ENCODE peak calls at places on chromosomes 1 and 21, in eight cellular contexts. N is psoas muscle, Z is ovary, Q is PC-3, B is gastrocnemius medialis, S is sigmoid colon, M is left ventricle myocardium inferior, K is heart left ventricle. J is an unnamed sample.

GRCh38 chr1:99956755-99957154 is 13.0 kb upstream of the SLC35A3 start:
- DNase-seq in N (no peak), Z (no peak), Q (no peak), B (no peak), S (no peak), M (no peak), K (no peak), J (no peak)

GRCh38 chr1:221468556-221468955 is 273.3 kb downstream of the DUSP10 start:
- DNase-seq in N (no peak), Z (no peak), Q (no peak), B (no peak), S (no peak), M (no peak), K (no peak), J (no peak)

GRCh38 chr1:8456991-8457390 is 139.1 kb downstream of the SLC45A1 start:
- DNase-seq in N (no peak), Z (no peak), Q (no peak), B (no peak), S (no peak), M (no peak), K (no peak), J (no peak)

GRCh38 chr1:166695115-166695514 is 144.2 kb upstream of the POGK start:
- DNase-seq in N (no peak), Z (no peak), Q (no peak), B (no peak), S (no peak), M (no peak), K (no peak), J (no peak)

GRCh38 chr1:179190861-179191260 is 38.6 kb downstream of the ABL2 start:
- DNase-seq in N (no peak), Z (no peak), Q (no peak), B (no peak), S (no peak), M (no peak), K (peak), J (no peak)

GRCh38 chr1:189851806-189852367 is 625.8 kb downstream of the BRINP3 start:
- DNase-seq in N (no peak), Z (no peak), Q (no peak), B (no peak), S (no peak), M (no peak), K (no peak), J (no peak)

GRCh38 chr1:23613191-23614126 is 54.2 kb upstream of the ID3 start:
- DNase-seq in N (no peak), Z (no peak), Q (no peak), B (no peak), S (no peak), M (no peak), K (no peak), J (no peak)

GRCh38 chr1:226373376-226373775 is 34.5 kb downstream of the PARP1 start:
- DNase-seq in N (no peak), Z (no peak), Q (no peak), B (no peak), S (no peak), M (no peak), K (no peak), J (no peak)

GRCh38 chr21:33514234-33514633 is 22.7 kb upstream of the DNAJC28 start:
- DNase-seq in N (no peak), Z (no peak), Q (no peak), B (no peak), S (no peak), M (no peak), K (no peak), J (no peak)

GRCh38 chr1:93579891-93580290 is 101.7 kb downstream of the BCAR3 start:
- DNase-seq in N (peak), Z (peak), Q (peak), B (peak), S (peak), M (peak), K (peak), J (no peak)

GRCh38 chr21:35256468-35256988 is 207.4 kb upstream of the RUNX1 start:
- DNase-seq in N (peak), Z (peak), Q (peak), B (peak), S (peak), M (peak), K (peak), J (peak)

GRCh38 chr1:164440222-164440621 is 118.8 kb upstream of the PBX1 start:
- DNase-seq in N (no peak), Z (peak), Q (peak), B (peak), S (peak), M (peak), K (peak), J (no peak)

GRCh38 chr1:57599233-57599994 is 175.6 kb upstream of the DAB1 start:
- DNase-seq in N (no peak), Z (no peak), Q (no peak), B (no peak), S (no peak), M (no peak), K (no peak), J (no peak)

GRCh38 chr1:164581762-164582161 is 22.8 kb downstream of the PBX1 start:
- DNase-seq in N (no peak), Z (no peak), Q (no peak), B (no peak), S (no peak), M (no peak), K (no peak), J (no peak)

GRCh38 chr1:11784993-11785769 is 20.6 kb downstream of the MTHFR start:
- DNase-seq in N (peak), Z (peak), Q (peak), B (peak), S (peak), M (peak), K (peak), J (no peak)

GRCh38 chr1:16351994-16352841 is at the start of gene FBXO42:
- DNase-seq in N (peak), Z (peak), Q (peak), B (peak), S (peak), M (peak), K (peak), J (peak)

GRCh38 chr1:215226755-215227154 is 144.2 kb downstream of the KCNK2 start:
- DNase-seq in N (no peak), Z (no peak), Q (peak), B (no peak), S (no peak), M (no peak), K (no peak), J (no peak)

GRCh38 chr1:238652346-238652968 is 733.9 kb upstream of the CHRM3 start:
- DNase-seq in N (no peak), Z (no peak), Q (peak), B (no peak), S (no peak), M (no peak), K (no peak), J (no peak)

GRCh38 chr1:63087966-63088365 is 234.4 kb upstream of the FOXD3 start:
- DNase-seq in N (no peak), Z (no peak), Q (no peak), B (no peak), S (no peak), M (no peak), K (no peak), J (peak)

GRCh38 chr1:87180682-87181081 is 148.0 kb upstream of the LMO4 start:
- DNase-seq in N (no peak), Z (no peak), Q (no peak), B (peak), S (no peak), M (peak), K (no peak), J (no peak)

GRCh38 chr1:168392958-168393357 is 112.3 kb downstream of the TBX19 start:
- DNase-seq in N (no peak), Z (no peak), Q (peak), B (no peak), S (no peak), M (no peak), K (no peak), J (no peak)

GRCh38 chr1:97903626-97904025 is 17.2 kb downstream of the DPYD start:
- DNase-seq in N (no peak), Z (no peak), Q (no peak), B (no peak), S (no peak), M (no peak), K (no peak), J (no peak)

GRCh38 chr21:33901421-33902288 is 13.9 kb downstream of the ATP5PO start:
- DNase-seq in N (peak), Z (no peak), Q (peak), B (peak), S (peak), M (no peak), K (no peak), J (no peak)

GRCh38 chr1:99438656-99439055 is 174.4 kb downstream of the PLPPR4 start:
- DNase-seq in N (no peak), Z (no peak), Q (peak), B (no peak), S (no peak), M (no peak), K (no peak), J (no peak)

GRCh38 chr1:168482106-168482505 is 61.7 kb downstream of the XCL2 start:
- DNase-seq in N (no peak), Z (no peak), Q (no peak), B (no peak), S (no peak), M (no peak), K (no peak), J (no peak)

GRCh38 chr1:6052543-6053205 is 7.0 kb downstream of the KCNAB2 start:
- DNase-seq in N (peak), Z (peak), Q (peak), B (no peak), S (no peak), M (peak), K (peak), J (peak)

GRCh38 chr1:184214128-184214527 is 162.6 kb downstream of the TSEN15 start:
- DNase-seq in N (no peak), Z (no peak), Q (no peak), B (no peak), S (no peak), M (no peak), K (no peak), J (no peak)

GRCh38 chr1:187244623-187245022 is 415.9 kb downstream of the PLA2G4A start:
- DNase-seq in N (no peak), Z (peak), Q (peak), B (no peak), S (no peak), M (no peak), K (no peak), J (no peak)

GRCh38 chr1:201530741-201531521 is 8.0 kb upstream of the NAV1 start:
- DNase-seq in N (peak), Z (peak), Q (peak), B (peak), S (peak), M (peak), K (peak), J (peak)

GRCh38 chr1:115314111-115314510 is 23.9 kb downstream of the NGF start:
- DNase-seq in N (no peak), Z (no peak), Q (no peak), B (no peak), S (peak), M (no peak), K (no peak), J (no peak)

GRCh38 chr1:48362901-48363300 is 109.1 kb downstream of the SPATA6 start:
- DNase-seq in N (no peak), Z (no peak), Q (no peak), B (no peak), S (no peak), M (no peak), K (no peak), J (no peak)

GRCh38 chr1:170729608-170730378 is 65.9 kb downstream of the PRRX1 start:
- DNase-seq in N (peak), Z (no peak), Q (peak), B (peak), S (no peak), M (peak), K (peak), J (no peak)

GRCh38 chr21:42836402-42836666 is 43.0 kb downstream of the WDR4 start:
- DNase-seq in N (no peak), Z (no peak), Q (no peak), B (no peak), S (no peak), M (no peak), K (no peak), J (no peak)

GRCh38 chr1:156926175-156926574 is 5.7 kb downstream of the LRRC71 start:
- DNase-seq in N (peak), Z (no peak), Q (peak), B (peak), S (no peak), M (peak), K (peak), J (no peak)

GRCh38 chr1:37802439-37802838 is 5.2 kb upstream of the C1orf122 start:
- DNase-seq in N (no peak), Z (no peak), Q (no peak), B (no peak), S (no peak), M (no peak), K (no peak), J (no peak)

GRCh38 chr1:32714277-32714676 is 11.7 kb upstream of the SYNC start:
- DNase-seq in N (no peak), Z (no peak), Q (no peak), B (no peak), S (no peak), M (no peak), K (no peak), J (no peak)

GRCh38 chr1:179831852-179832699 is 45.5 kb downstream of the TOR1AIP2 start:
- DNase-seq in N (no peak), Z (no peak), Q (no peak), B (no peak), S (no peak), M (no peak), K (no peak), J (no peak)

GRCh38 chr1:240350910-240351331 is 259.2 kb downstream of the FMN2 start:
- DNase-seq in N (no peak), Z (no peak), Q (peak), B (no peak), S (no peak), M (no peak), K (no peak), J (no peak)

GRCh38 chr1:29590583-29591555 is 354.5 kb downstream of the PTPRU start:
- DNase-seq in N (no peak), Z (no peak), Q (peak), B (no peak), S (no peak), M (no peak), K (no peak), J (no peak)

GRCh38 chr1:91345395-91346005 is 59.1 kb downstream of the HFM1 start:
- DNase-seq in N (no peak), Z (no peak), Q (no peak), B (no peak), S (no peak), M (no peak), K (no peak), J (no peak)
- H3K4me3 ChIP-seq in N (no peak), Z (no peak), Q (no peak), B (no peak), S (no peak), M (no peak), K (no peak), J (no peak)

DNA sequence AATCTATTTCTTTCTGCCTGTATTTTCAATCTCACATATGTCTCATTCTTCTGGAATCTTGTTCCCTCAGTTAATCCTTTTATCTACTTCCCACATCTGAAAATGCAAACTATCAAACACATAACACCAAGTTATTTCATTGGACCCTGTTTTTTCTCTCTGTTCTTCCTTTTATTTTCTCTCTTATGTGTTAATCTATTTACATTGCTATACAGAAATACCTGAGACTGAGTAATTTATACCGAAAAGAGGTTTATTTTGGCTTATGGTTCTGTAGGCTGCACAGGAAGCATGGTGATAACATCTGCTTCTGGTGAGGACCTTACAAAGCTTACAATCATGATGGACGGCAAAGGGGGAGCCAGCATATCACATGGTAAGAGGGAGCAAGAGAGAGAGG is 247.6 kb downstream of the TGFB2 start:
- DNase-seq in N (no peak), Z (no peak), Q (peak), B (no peak), S (no peak), M (no peak), K (no peak), J (no peak)
- H3K27ac ChIP-seq in N (no peak), Z (no peak), Q (peak), B (no peak), S (no peak), M (no peak), K (no peak), J (no peak)

GRCh38 chr1:47031585-47031984 is 8.1 kb downstream of the CYP4X1 start:
- DNase-seq in N (peak), Z (no peak), Q (no peak), B (peak), S (no peak), M (no peak), K (peak), J (no peak)
- H3K4me3 ChIP-seq in N (no peak), Z (no peak), Q (no peak), B (no peak), S (no peak), M (no peak), K (no peak), J (no peak)

DNA sequence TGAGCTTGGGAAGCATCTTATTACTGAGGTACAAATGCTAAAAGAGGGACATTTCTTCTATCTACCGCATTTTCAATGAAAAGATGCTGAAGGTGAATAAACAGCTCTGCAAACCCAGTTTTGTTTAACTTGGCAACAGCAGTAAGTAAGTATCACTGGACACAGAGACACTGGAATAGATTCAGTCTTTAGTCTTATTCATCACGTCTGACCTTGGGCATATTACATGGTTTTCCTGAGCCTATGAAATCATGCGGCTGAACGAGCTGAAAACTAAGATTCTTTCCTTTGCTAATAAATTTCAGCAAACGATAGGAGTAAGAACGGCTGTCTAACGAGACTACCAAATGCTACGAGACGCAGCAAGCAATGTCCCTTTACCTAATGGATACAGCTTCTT is 207.4 kb downstream of the GABPA start:
- DNase-seq in N (no peak), Z (no peak), Q (no peak), B (no peak), S (no peak), M (no peak), K (no peak), J (no peak)
- H3K27ac ChIP-seq in N (no peak), Z (peak), Q (no peak), B (no peak), S (no peak), M (no peak), K (peak), J (peak)

GRCh38 chr1:234999513-234999940 is 129.1 kb downstream of the TOMM20 start:
- DNase-seq in N (no peak), Z (no peak), Q (no peak), B (peak), S (peak), M (no peak), K (no peak), J (no peak)

GRCh38 chr1:234996245-234996757 is 132.3 kb downstream of the TOMM20 start:
- DNase-seq in N (no peak), Z (no peak), Q (no peak), B (no peak), S (peak), M (no peak), K (no peak), J (no peak)

GRCh38 chr1:234998174-234998741 is 130.4 kb downstream of the TOMM20 start:
- DNase-seq in N (peak), Z (no peak), Q (peak), B (peak), S (peak), M (peak), K (peak), J (no peak)

GRCh38 chr1:234994411-234995295 is 134.0 kb downstream of the TOMM20 start:
- DNase-seq in N (no peak), Z (no peak), Q (no peak), B (no peak), S (peak), M (no peak), K (no peak), J (no peak)

GRCh38 chr1:234997201-234998173 is 131.2 kb downstream of the TOMM20 start:
- DNase-seq in N (peak), Z (peak), Q (peak), B (peak), S (peak), M (peak), K (peak), J (peak)
- H3K4me3 ChIP-seq in N (peak), Z (no peak), Q (peak), B (peak), S (no peak), M (peak), K (peak), J (peak)

GRCh38 chr1:26998319-26999300 is 5.1 kb downstream of the TRNP1 start:
- DNase-seq in N (no peak), Z (no peak), Q (peak), B (no peak), S (no peak), M (no peak), K (no peak), J (no peak)
- H3K27ac ChIP-seq in N (no peak), Z (no peak), Q (peak), B (peak), S (peak), M (peak), K (peak), J (no peak)

DNA sequence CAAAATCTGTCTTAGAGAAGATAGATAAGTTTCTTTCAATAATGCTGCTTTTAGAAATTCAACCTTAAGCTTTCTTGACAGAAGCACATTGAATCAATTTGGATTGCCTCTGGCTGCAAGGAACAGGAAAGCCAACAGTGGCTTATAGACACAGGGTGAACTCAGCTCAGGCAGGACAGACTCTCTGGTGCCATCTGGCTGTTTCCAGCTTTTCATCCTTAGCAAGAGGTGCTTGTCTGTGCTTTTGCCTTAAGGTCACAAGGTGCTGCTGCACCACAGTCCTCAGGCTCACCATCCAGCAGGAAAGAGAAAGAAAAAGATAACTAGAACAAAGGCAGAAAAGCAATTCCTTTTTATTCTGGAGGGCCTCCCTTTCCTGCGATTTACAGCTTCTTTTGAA is 93.7 kb upstream of the ETS2 start:
- DNase-seq in N (no peak), Z (no peak), Q (peak), B (no peak), S (no peak), M (no peak), K (peak), J (no peak)
- H3K4me3 ChIP-seq in N (no peak), Z (no peak), Q (no peak), B (no peak), S (no peak), M (no peak), K (no peak), J (no peak)

DNA sequence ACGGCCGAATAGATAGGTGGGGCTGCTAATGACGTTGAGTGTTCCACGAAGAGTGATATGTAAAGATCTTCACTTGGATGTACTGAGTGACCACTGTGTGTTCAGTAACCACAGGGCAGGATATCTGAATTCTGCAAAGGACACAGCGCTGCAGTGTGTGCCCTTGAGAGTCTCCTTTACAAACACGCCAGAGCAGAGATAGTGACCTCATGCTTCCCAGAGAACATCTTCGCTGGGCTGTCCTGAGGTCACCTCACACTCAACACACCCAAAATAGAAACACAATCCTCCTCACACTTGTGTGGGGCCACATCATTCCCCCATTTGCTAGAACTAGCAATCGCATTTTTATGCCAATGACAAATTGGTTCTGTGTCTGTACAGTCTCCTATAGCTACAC is 140.1 kb upstream of the NRIP1 start:
- DNase-seq in N (no peak), Z (no peak), Q (no peak), B (no peak), S (no peak), M (no peak), K (peak), J (no peak)
- H3K27ac ChIP-seq in N (no peak), Z (no peak), Q (no peak), B (no peak), S (no peak), M (peak), K (peak), J (no peak)

J was measured in dorsolateral prefrontal cortex.